ENCODE peak calls at places on chromosomes 2 and 18, in ten cellular contexts. X, N, M, Y, H, R, T, C, I and Z are unnamed samples.

GRCh38 chr2:64479259-64480198 is 25.6 kb downstream of the LGALSL start:
- DNase-seq in X (no peak), N (no peak), M (no peak), Y (no peak), H (no peak), R (no peak), T (no peak), C (peak), I (no peak), Z (no peak)

GRCh38 chr2:179768765-179769164 is 92.6 kb downstream of the ZNF385B start:
- DNase-seq in X (no peak), N (no peak), M (no peak), Y (no peak), H (no peak), R (no peak), T (no peak), C (no peak), I (no peak), Z (peak)

GRCh38 chr18:61528961-61529360 is 195.7 kb downstream of the CDH20 start:
- DNase-seq in X (no peak), N (no peak), M (no peak), Y (no peak), H (no peak), R (no peak), T (no peak), C (no peak), I (no peak), Z (peak)

GRCh38 chr2:36539631-36540030 is 58.3 kb downstream of the FEZ2 start:
- DNase-seq in X (peak), N (no peak), M (no peak), Y (no peak), H (no peak), R (no peak), T (no peak), C (no peak), I (no peak), Z (no peak)

GRCh38 chr2:45912109-45912508 is 260.6 kb downstream of the PRKCE start:
- DNase-seq in X (no peak), N (no peak), M (no peak), Y (no peak), H (no peak), R (no peak), T (no peak), C (no peak), I (no peak), Z (no peak)

GRCh38 chr18:57352761-57353136 is 392 bp downstream of the ST8SIA3 start:
- DNase-seq in X (no peak), N (no peak), M (no peak), Y (no peak), H (peak), R (no peak), T (no peak), C (no peak), I (no peak), Z (no peak)

GRCh38 chr2:75186829-75187228 is 12.5 kb downstream of the TACR1 start:
- DNase-seq in X (no peak), N (no peak), M (no peak), Y (no peak), H (no peak), R (no peak), T (no peak), C (no peak), I (no peak), Z (no peak)

GRCh38 chr2:156883828-156884615 is 373.5 kb upstream of the GALNT5 start:
- DNase-seq in X (no peak), N (no peak), M (no peak), Y (no peak), H (no peak), R (peak), T (no peak), C (no peak), I (no peak), Z (peak)

GRCh38 chr2:28593356-28593755 is 97.5 kb downstream of the PLB1 start:
- DNase-seq in X (no peak), N (no peak), M (no peak), Y (no peak), H (no peak), R (no peak), T (no peak), C (no peak), I (no peak), Z (no peak)

GRCh38 chr2:182767578-182767977 is 51.5 kb downstream of the DNAJC10 start:
- DNase-seq in X (peak), N (no peak), M (no peak), Y (no peak), H (no peak), R (no peak), T (no peak), C (no peak), I (no peak), Z (peak)

GRCh38 chr2:27408601-27409320 is 630 bp downstream of the PPM1G start:
- DNase-seq in X (peak), N (peak), M (no peak), Y (no peak), H (no peak), R (no peak), T (peak), C (no peak), I (no peak), Z (peak)

GRCh38 chr2:32212293-32212692 is 46.6 kb downstream of the SLC30A6 start:
- DNase-seq in X (no peak), N (no peak), M (no peak), Y (no peak), H (no peak), R (no peak), T (no peak), C (no peak), I (no peak), Z (no peak)

GRCh38 chr18:70693196-70693595 is 404.4 kb downstream of the SOCS6 start:
- DNase-seq in X (no peak), N (no peak), M (no peak), Y (no peak), H (no peak), R (no peak), T (no peak), C (no peak), I (no peak), Z (no peak)

GRCh38 chr2:60531638-60532216 is 21.7 kb downstream of the BCL11A start:
- DNase-seq in X (no peak), N (no peak), M (no peak), Y (no peak), H (no peak), R (no peak), T (no peak), C (no peak), I (no peak), Z (no peak)

GRCh38 chr2:187917535-187917934 is 363.3 kb upstream of the TFPI start:
- DNase-seq in X (no peak), N (no peak), M (no peak), Y (no peak), H (no peak), R (no peak), T (no peak), C (no peak), I (no peak), Z (peak)

GRCh38 chr2:221502270-221502973 is 69.7 kb downstream of the EPHA4 start:
- DNase-seq in X (no peak), N (no peak), M (no peak), Y (no peak), H (no peak), R (no peak), T (no peak), C (no peak), I (no peak), Z (peak)

GRCh38 chr2:96869824-96870630 is at the start of gene SEMA4C:
- DNase-seq in X (no peak), N (no peak), M (peak), Y (peak), H (peak), R (no peak), T (peak), C (peak), I (no peak), Z (peak)

GRCh38 chr2:16890081-16890480 is 224.4 kb upstream of the CYRIA start:
- DNase-seq in X (no peak), N (no peak), M (no peak), Y (no peak), H (no peak), R (no peak), T (no peak), C (no peak), I (no peak), Z (peak)

GRCh38 chr2:43766006-43766405 is 7.8 kb upstream of the DYNC2LI1 start:
- DNase-seq in X (no peak), N (no peak), M (no peak), Y (no peak), H (no peak), R (peak), T (no peak), C (no peak), I (no peak), Z (peak)

GRCh38 chr2:218831378-218831990 is at the start of gene PRKAG3:
- DNase-seq in X (no peak), N (no peak), M (no peak), Y (no peak), H (no peak), R (no peak), T (peak), C (no peak), I (no peak), Z (peak)

GRCh38 chr2:147829106-147829505 is 15.7 kb upstream of the ACVR2A start:
- DNase-seq in X (no peak), N (no peak), M (no peak), Y (no peak), H (no peak), R (peak), T (no peak), C (no peak), I (no peak), Z (peak)